ENCODE peak calls at places on chromosome 14, in ten cellular contexts. One of them, this sample, is unnamed.

GRCh38 chr14:68774771-68775613 is 17.9 kb downstream of the ZFP36L1 start:
- DNase-seq in left lung: no peak
- DNase-seq in GM13976: no peak
- DNase-seq in PC-3: peak; percentile 93
- DNase-seq in HL-60: no peak
- DNase-seq in WERI-Rb-1: no peak
- DNase-seq in heart right ventricle: no peak
- DNase-seq in testis: no peak
- DNase-seq in uterus: peak; percentile 13
- DNase-seq in astrocyte of the spinal cord: peak; percentile 8
- DNase-seq in this sample: no peak

GRCh38 chr14:64682173-64682710 is 22.0 kb upstream of the PLEKHG3 start:
- DNase-seq in uterus: peak; percentile 86
- DNase-seq in GM13976: no peak
- DNase-seq in HL-60: no peak
- DNase-seq in testis: peak; percentile 64
- DNase-seq in heart right ventricle: peak; percentile 71
- DNase-seq in WERI-Rb-1: no peak
- DNase-seq in PC-3: peak; percentile 72
- DNase-seq in left lung: peak; percentile 57
- DNase-seq in astrocyte of the spinal cord: peak; percentile 62
- DNase-seq in this sample: no peak

GRCh38 chr14:53954551-53955233 is 1.9 kb downstream of the BMP4 start:
- DNase-seq in HL-60: no peak
- DNase-seq in PC-3: peak; percentile 44
- DNase-seq in testis: no peak
- DNase-seq in uterus: no peak
- DNase-seq in heart right ventricle: peak; percentile 38
- DNase-seq in astrocyte of the spinal cord: peak; percentile 11
- DNase-seq in WERI-Rb-1: no peak
- DNase-seq in left lung: peak; percentile 35
- DNase-seq in GM13976: no peak
- DNase-seq in this sample: peak; percentile 50

GRCh38 chr14:52332269-52332668 is 18.2 kb downstream of the PTGER2 start:
- DNase-seq in testis: no peak
- DNase-seq in left lung: no peak
- DNase-seq in HL-60: no peak
- DNase-seq in PC-3: no peak
- DNase-seq in WERI-Rb-1: no peak
- DNase-seq in astrocyte of the spinal cord: peak; percentile 72
- DNase-seq in heart right ventricle: no peak
- DNase-seq in uterus: no peak
- DNase-seq in GM13976: no peak
- DNase-seq in this sample: no peak

GRCh38 chr14:67050892-67051291 is 138.3 kb upstream of the GARIN2 start:
- DNase-seq in heart right ventricle: no peak
- DNase-seq in left lung: no peak
- DNase-seq in testis: no peak
- DNase-seq in astrocyte of the spinal cord: no peak
- DNase-seq in PC-3: no peak
- DNase-seq in HL-60: no peak
- DNase-seq in GM13976: no peak
- DNase-seq in uterus: no peak
- DNase-seq in WERI-Rb-1: no peak
- DNase-seq in this sample: no peak

GRCh38 chr14:58133739-58134138 is 18.3 kb downstream of the ARMH4 start:
- DNase-seq in WERI-Rb-1: no peak
- DNase-seq in left lung: no peak
- DNase-seq in HL-60: no peak
- DNase-seq in PC-3: peak; percentile 97
- DNase-seq in heart right ventricle: no peak
- DNase-seq in uterus: no peak
- DNase-seq in astrocyte of the spinal cord: peak; percentile 66
- DNase-seq in GM13976: no peak
- DNase-seq in testis: no peak
- DNase-seq in this sample: no peak

GRCh38 chr14:36514278-36515104 is 5.5 kb downstream of the NKX2-1 start:
- DNase-seq in heart right ventricle: no peak
- DNase-seq in uterus: no peak
- DNase-seq in HL-60: no peak
- DNase-seq in GM13976: peak; percentile 34
- DNase-seq in WERI-Rb-1: no peak
- DNase-seq in left lung: peak; percentile 41
- DNase-seq in astrocyte of the spinal cord: no peak
- DNase-seq in PC-3: no peak
- DNase-seq in testis: no peak
- DNase-seq in this sample: peak; percentile 31

GRCh38 chr14:92687681-92688433 is 60.6 kb downstream of the LGMN start:
- DNase-seq in astrocyte of the spinal cord: peak; percentile 37
- DNase-seq in HL-60: no peak
- DNase-seq in uterus: no peak
- DNase-seq in testis: no peak
- DNase-seq in left lung: no peak
- DNase-seq in PC-3: no peak
- DNase-seq in WERI-Rb-1: peak; percentile 88
- DNase-seq in GM13976: no peak
- DNase-seq in heart right ventricle: peak; percentile 57
- DNase-seq in this sample: peak; percentile 30

GRCh38 chr14:80770114-80770917 is 171.2 kb downstream of the CEP128 start:
- DNase-seq in HL-60: no peak
- DNase-seq in GM13976: peak; percentile 20
- DNase-seq in astrocyte of the spinal cord: no peak
- DNase-seq in left lung: no peak
- DNase-seq in testis: no peak
- DNase-seq in WERI-Rb-1: no peak
- DNase-seq in PC-3: no peak
- DNase-seq in heart right ventricle: no peak
- DNase-seq in uterus: no peak
- DNase-seq in this sample: peak; percentile 4

GRCh38 chr14:75132374-75133086 is 5.7 kb upstream of the NEK9 start:
- DNase-seq in HL-60: no peak
- DNase-seq in astrocyte of the spinal cord: peak; percentile 75
- DNase-seq in left lung: no peak
- DNase-seq in uterus: peak; percentile 69
- DNase-seq in testis: peak; percentile 75
- DNase-seq in GM13976: peak; percentile 47
- DNase-seq in PC-3: peak; percentile 93
- DNase-seq in WERI-Rb-1: peak; percentile 35
- DNase-seq in heart right ventricle: no peak
- DNase-seq in this sample: peak; percentile 46

GRCh38 chr14:101518611-101519048 is 42.7 kb upstream of the DIO3 start:
- DNase-seq in GM13976: no peak
- DNase-seq in testis: peak; percentile 72
- DNase-seq in HL-60: no peak
- DNase-seq in WERI-Rb-1: no peak
- DNase-seq in uterus: peak; percentile 76
- DNase-seq in left lung: no peak
- DNase-seq in PC-3: no peak
- DNase-seq in astrocyte of the spinal cord: no peak
- DNase-seq in heart right ventricle: no peak
- DNase-seq in this sample: no peak

GRCh38 chr14:59321184-59321952 is 132.9 kb downstream of the DAAM1 start:
- DNase-seq in heart right ventricle: no peak
- DNase-seq in left lung: no peak
- DNase-seq in uterus: no peak
- DNase-seq in WERI-Rb-1: no peak
- DNase-seq in PC-3: peak; percentile 99
- DNase-seq in testis: no peak
- DNase-seq in GM13976: no peak
- DNase-seq in astrocyte of the spinal cord: peak; percentile 78
- DNase-seq in HL-60: no peak
- DNase-seq in this sample: no peak

DNA sequence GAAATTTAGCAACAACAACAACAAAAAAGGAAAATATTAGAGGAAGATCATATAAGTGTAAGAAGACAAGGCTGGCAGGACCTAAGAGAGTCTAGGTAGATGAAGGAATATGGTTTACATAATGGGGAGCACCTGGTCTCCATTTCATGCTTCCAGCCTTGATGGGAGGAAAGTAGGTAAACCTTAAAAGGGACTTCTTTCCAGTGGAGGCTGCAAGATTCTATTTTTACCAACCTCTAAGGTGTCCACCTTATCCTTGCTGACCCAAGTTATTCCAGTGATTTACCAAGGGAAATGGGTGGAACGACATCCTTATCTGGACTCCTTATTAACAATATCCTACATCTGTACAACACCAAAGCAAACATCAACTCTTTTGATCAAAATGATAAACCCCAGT is 30.0 kb downstream of the DAD1 start:
- DNase-seq in HL-60: no peak
- DNase-seq in left lung: no peak
- DNase-seq in testis: no peak
- DNase-seq in heart right ventricle: no peak
- DNase-seq in GM13976: no peak
- DNase-seq in uterus: no peak
- DNase-seq in PC-3: no peak
- DNase-seq in astrocyte of the spinal cord: no peak
- DNase-seq in WERI-Rb-1: no peak
- DNase-seq in this sample: no peak
- TF ChIP-seq CTCF in HL-60: no peak
- TF ChIP-seq CTCF in left lung: no peak
- TF ChIP-seq CTCF in testis: no peak
- TF ChIP-seq CTCF in heart right ventricle: no peak
- TF ChIP-seq CTCF in GM13976: no peak
- TF ChIP-seq CTCF in uterus: no peak
- TF ChIP-seq CTCF in PC-3: no peak
- TF ChIP-seq CTCF in astrocyte of the spinal cord: no peak
- TF ChIP-seq CTCF in WERI-Rb-1: no peak
- TF ChIP-seq CTCF in this sample: no peak

GRCh38 chr14:95979339-95980042 is 59.7 kb upstream of the C14orf132 start:
- DNase-seq in WERI-Rb-1: peak; percentile 36
- DNase-seq in testis: no peak
- DNase-seq in GM13976: no peak
- DNase-seq in PC-3: no peak
- DNase-seq in astrocyte of the spinal cord: no peak
- DNase-seq in HL-60: no peak
- DNase-seq in uterus: no peak
- DNase-seq in left lung: no peak
- DNase-seq in heart right ventricle: no peak
- DNase-seq in this sample: no peak
- TF ChIP-seq CTCF in WERI-Rb-1: peak; percentile 64
- TF ChIP-seq CTCF in testis: no peak
- TF ChIP-seq CTCF in GM13976: no peak
- TF ChIP-seq CTCF in PC-3: no peak
- TF ChIP-seq CTCF in astrocyte of the spinal cord: peak; percentile 3
- TF ChIP-seq CTCF in HL-60: no peak
- TF ChIP-seq CTCF in uterus: no peak
- TF ChIP-seq CTCF in left lung: no peak
- TF ChIP-seq CTCF in heart right ventricle: no peak
- TF ChIP-seq CTCF in this sample: no peak

GRCh38 chr14:89215166-89215940 is 201.7 kb downstream of the FOXN3 start:
- DNase-seq in uterus: no peak
- DNase-seq in testis: no peak
- DNase-seq in GM13976: no peak
- DNase-seq in left lung: no peak
- DNase-seq in PC-3: no peak
- DNase-seq in heart right ventricle: no peak
- DNase-seq in astrocyte of the spinal cord: no peak
- DNase-seq in HL-60: no peak
- DNase-seq in WERI-Rb-1: no peak
- DNase-seq in this sample: no peak

GRCh38 chr14:89219056-89219455 is 198.0 kb downstream of the FOXN3 start:
- DNase-seq in uterus: no peak
- DNase-seq in left lung: no peak
- DNase-seq in PC-3: no peak
- DNase-seq in HL-60: peak; percentile 66
- DNase-seq in heart right ventricle: no peak
- DNase-seq in astrocyte of the spinal cord: no peak
- DNase-seq in testis: no peak
- DNase-seq in GM13976: no peak
- DNase-seq in WERI-Rb-1: no peak
- DNase-seq in this sample: no peak

GRCh38 chr14:89217876-89218275 is 199.2 kb downstream of the FOXN3 start:
- DNase-seq in testis: no peak
- DNase-seq in WERI-Rb-1: no peak
- DNase-seq in PC-3: no peak
- DNase-seq in left lung: no peak
- DNase-seq in GM13976: no peak
- DNase-seq in uterus: peak; percentile 43
- DNase-seq in HL-60: no peak
- DNase-seq in heart right ventricle: no peak
- DNase-seq in astrocyte of the spinal cord: no peak
- DNase-seq in this sample: no peak

GRCh38 chr14:89212386-89213235 is 204.4 kb downstream of the FOXN3 start:
- DNase-seq in astrocyte of the spinal cord: no peak
- DNase-seq in GM13976: no peak
- DNase-seq in HL-60: no peak
- DNase-seq in WERI-Rb-1: no peak
- DNase-seq in testis: no peak
- DNase-seq in PC-3: no peak
- DNase-seq in heart right ventricle: no peak
- DNase-seq in uterus: no peak
- DNase-seq in left lung: no peak
- DNase-seq in this sample: no peak

DNA sequence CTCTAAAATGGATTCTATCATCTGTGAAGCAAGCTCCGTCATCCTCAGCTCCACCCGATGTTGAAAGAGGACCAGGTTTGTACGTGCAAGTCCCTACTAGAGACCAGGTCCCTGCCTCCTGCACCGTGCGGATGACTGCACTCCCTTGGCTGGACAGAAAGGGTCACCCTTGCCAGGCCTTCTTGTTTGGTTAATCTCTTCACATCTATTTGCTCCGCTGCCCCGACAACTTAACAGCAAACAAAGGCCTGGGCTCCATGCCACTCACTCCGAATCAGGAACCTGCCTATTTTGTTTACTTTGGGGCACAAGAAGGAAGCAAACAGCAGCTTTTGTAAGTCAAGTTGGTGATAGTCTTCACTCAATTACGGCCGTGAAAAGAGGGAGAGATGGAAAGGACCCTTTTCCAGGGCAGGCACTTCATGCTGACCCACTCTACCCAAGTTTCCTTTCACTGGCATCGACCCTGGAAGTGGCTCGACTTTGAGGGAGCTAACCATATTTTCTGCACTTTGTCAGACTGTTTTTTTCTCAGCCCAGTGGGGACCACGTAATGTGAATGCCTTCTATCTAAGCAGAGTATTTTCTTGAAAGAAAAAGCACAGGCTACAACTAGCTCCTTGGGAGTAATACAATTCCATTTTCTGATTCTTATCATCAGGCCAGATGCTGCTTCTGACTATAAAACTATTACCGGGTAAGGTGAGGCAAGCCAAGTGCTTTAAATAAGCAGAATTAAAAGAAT is 202.6 kb downstream of the FOXN3 start:
- DNase-seq in left lung: peak; percentile 87
- DNase-seq in PC-3: peak; percentile 80
- DNase-seq in heart right ventricle: peak; percentile 63
- DNase-seq in uterus: no peak
- DNase-seq in HL-60: no peak
- DNase-seq in WERI-Rb-1: no peak
- DNase-seq in testis: peak; percentile 78
- DNase-seq in astrocyte of the spinal cord: peak; percentile 46
- DNase-seq in GM13976: no peak
- DNase-seq in this sample: no peak
- TF ChIP-seq CTCF in left lung: no peak
- TF ChIP-seq CTCF in PC-3: peak; percentile 39
- TF ChIP-seq CTCF in heart right ventricle: no peak
- TF ChIP-seq CTCF in uterus: no peak
- TF ChIP-seq CTCF in HL-60: no peak
- TF ChIP-seq CTCF in WERI-Rb-1: no peak
- TF ChIP-seq CTCF in testis: no peak
- TF ChIP-seq CTCF in astrocyte of the spinal cord: peak; percentile 2
- TF ChIP-seq CTCF in GM13976: no peak
- TF ChIP-seq CTCF in this sample: no peak

GRCh38 chr14:100035700-100036099 is 29.5 kb upstream of the EVL start:
- DNase-seq in testis: no peak
- DNase-seq in heart right ventricle: no peak
- DNase-seq in PC-3: no peak
- DNase-seq in astrocyte of the spinal cord: no peak
- DNase-seq in HL-60: no peak
- DNase-seq in GM13976: no peak
- DNase-seq in uterus: no peak
- DNase-seq in WERI-Rb-1: no peak
- DNase-seq in left lung: no peak
- DNase-seq in this sample: no peak
- TF ChIP-seq CTCF in testis: no peak
- TF ChIP-seq CTCF in heart right ventricle: no peak
- TF ChIP-seq CTCF in PC-3: peak; percentile 13
- TF ChIP-seq CTCF in astrocyte of the spinal cord: no peak
- TF ChIP-seq CTCF in HL-60: no peak
- TF ChIP-seq CTCF in GM13976: no peak
- TF ChIP-seq CTCF in uterus: no peak
- TF ChIP-seq CTCF in WERI-Rb-1: no peak
- TF ChIP-seq CTCF in left lung: no peak
- TF ChIP-seq CTCF in this sample: no peak